ENCODE peak calls at places on chromosomes 13 and 19, in ten cellular contexts. One of them, this sample, is unnamed.

GRCh38 chr19:38861368-38861767 is 11.6 kb upstream of the HNRNPL start:
- DNase-seq in activated T-helper 1 cell treated with Interleukin-2 at 50 U/mL for 16 hours: no peak
- DNase-seq in lung microvascular endothelial cell: no peak
- DNase-seq in BE2C: no peak
- DNase-seq in left lung: no peak
- DNase-seq in Calu3: no peak
- DNase-seq in HepG2: no peak
- DNase-seq in PC-3: no peak
- DNase-seq in T-helper 17 cell: no peak
- DNase-seq in AG09309: no peak
- DNase-seq in this sample: no peak

GRCh38 chr13:22883262-22883840 is 297.4 kb upstream of the SGCG start:
- DNase-seq in activated T-helper 1 cell treated with Interleukin-2 at 50 U/mL for 16 hours: no peak
- DNase-seq in lung microvascular endothelial cell: no peak
- DNase-seq in BE2C: no peak
- DNase-seq in left lung: no peak
- DNase-seq in Calu3: no peak
- DNase-seq in HepG2: no peak
- DNase-seq in PC-3: no peak
- DNase-seq in T-helper 17 cell: no peak
- DNase-seq in AG09309: no peak
- DNase-seq in this sample: no peak

GRCh38 chr13:107778094-107778493 is 437.2 kb downstream of the LIG4 start:
- DNase-seq in activated T-helper 1 cell treated with Interleukin-2 at 50 U/mL for 16 hours: no peak
- DNase-seq in lung microvascular endothelial cell: no peak
- DNase-seq in BE2C: no peak
- DNase-seq in left lung: no peak
- DNase-seq in Calu3: no peak
- DNase-seq in HepG2: no peak
- DNase-seq in PC-3: no peak
- DNase-seq in T-helper 17 cell: no peak
- DNase-seq in AG09309: no peak
- DNase-seq in this sample: no peak

GRCh38 chr19:45179063-45179847 is 671 bp downstream of the BLOC1S3 start:
- DNase-seq in activated T-helper 1 cell treated with Interleukin-2 at 50 U/mL for 16 hours: peak; percentile 17
- DNase-seq in lung microvascular endothelial cell: peak; percentile 43
- DNase-seq in BE2C: peak; percentile 56
- DNase-seq in left lung: peak; percentile 89
- DNase-seq in Calu3: peak; percentile 66
- DNase-seq in HepG2: no peak
- DNase-seq in PC-3: peak; percentile 30
- DNase-seq in T-helper 17 cell: peak; percentile 37
- DNase-seq in AG09309: no peak
- DNase-seq in this sample: no peak

GRCh38 chr19:35755160-35755549 is 1.7 kb downstream of the HSPB6 start:
- DNase-seq in activated T-helper 1 cell treated with Interleukin-2 at 50 U/mL for 16 hours: no peak
- DNase-seq in lung microvascular endothelial cell: no peak
- DNase-seq in BE2C: no peak
- DNase-seq in left lung: no peak
- DNase-seq in Calu3: no peak
- DNase-seq in HepG2: no peak
- DNase-seq in PC-3: no peak
- DNase-seq in T-helper 17 cell: no peak
- DNase-seq in AG09309: no peak
- DNase-seq in this sample: no peak

GRCh38 chr13:29946093-29946492 is 95.7 kb upstream of the UBL3 start:
- DNase-seq in activated T-helper 1 cell treated with Interleukin-2 at 50 U/mL for 16 hours: no peak
- DNase-seq in lung microvascular endothelial cell: no peak
- DNase-seq in BE2C: no peak
- DNase-seq in left lung: no peak
- DNase-seq in Calu3: no peak
- DNase-seq in HepG2: no peak
- DNase-seq in PC-3: no peak
- DNase-seq in T-helper 17 cell: no peak
- DNase-seq in AG09309: no peak
- DNase-seq in this sample: no peak

GRCh38 chr13:29190298-29190697 is 370.2 kb downstream of the MTUS2 start:
- DNase-seq in activated T-helper 1 cell treated with Interleukin-2 at 50 U/mL for 16 hours: no peak
- DNase-seq in lung microvascular endothelial cell: no peak
- DNase-seq in BE2C: no peak
- DNase-seq in left lung: no peak
- DNase-seq in Calu3: no peak
- DNase-seq in HepG2: no peak
- DNase-seq in PC-3: no peak
- DNase-seq in T-helper 17 cell: no peak
- DNase-seq in AG09309: no peak
- DNase-seq in this sample: no peak

GRCh38 chr19:17248011-17248776 is 2.5 kb upstream of the NR2F6 start:
- DNase-seq in activated T-helper 1 cell treated with Interleukin-2 at 50 U/mL for 16 hours: no peak
- DNase-seq in lung microvascular endothelial cell: no peak
- DNase-seq in BE2C: no peak
- DNase-seq in left lung: no peak
- DNase-seq in Calu3: peak; percentile 24
- DNase-seq in HepG2: peak; percentile 83
- DNase-seq in PC-3: no peak
- DNase-seq in T-helper 17 cell: no peak
- DNase-seq in AG09309: no peak
- DNase-seq in this sample: no peak

GRCh38 chr13:111893607-111894443 is 173.1 kb upstream of the SOX1 start:
- DNase-seq in activated T-helper 1 cell treated with Interleukin-2 at 50 U/mL for 16 hours: no peak
- DNase-seq in lung microvascular endothelial cell: no peak
- DNase-seq in BE2C: no peak
- DNase-seq in left lung: no peak
- DNase-seq in Calu3: no peak
- DNase-seq in HepG2: no peak
- DNase-seq in PC-3: no peak
- DNase-seq in T-helper 17 cell: no peak
- DNase-seq in AG09309: no peak
- DNase-seq in this sample: no peak

GRCh38 chr13:44221657-44222056 is 152.0 kb upstream of the SERP2 start:
- DNase-seq in activated T-helper 1 cell treated with Interleukin-2 at 50 U/mL for 16 hours: no peak
- DNase-seq in lung microvascular endothelial cell: no peak
- DNase-seq in BE2C: no peak
- DNase-seq in left lung: no peak
- DNase-seq in Calu3: no peak
- DNase-seq in HepG2: no peak
- DNase-seq in PC-3: no peak
- DNase-seq in T-helper 17 cell: no peak
- DNase-seq in AG09309: no peak
- DNase-seq in this sample: no peak

GRCh38 chr13:99782669-99783068 is 188.9 kb downstream of the ZIC5 start:
- DNase-seq in activated T-helper 1 cell treated with Interleukin-2 at 50 U/mL for 16 hours: no peak
- DNase-seq in lung microvascular endothelial cell: no peak
- DNase-seq in BE2C: no peak
- DNase-seq in left lung: no peak
- DNase-seq in Calu3: no peak
- DNase-seq in HepG2: no peak
- DNase-seq in PC-3: no peak
- DNase-seq in T-helper 17 cell: no peak
- DNase-seq in AG09309: no peak
- DNase-seq in this sample: no peak

GRCh38 chr19:33819496-33819874 is 22.8 kb downstream of the KCTD15 start:
- DNase-seq in activated T-helper 1 cell treated with Interleukin-2 at 50 U/mL for 16 hours: no peak
- DNase-seq in lung microvascular endothelial cell: no peak
- DNase-seq in BE2C: no peak
- DNase-seq in left lung: no peak
- DNase-seq in Calu3: no peak
- DNase-seq in HepG2: no peak
- DNase-seq in PC-3: no peak
- DNase-seq in T-helper 17 cell: no peak
- DNase-seq in AG09309: no peak
- DNase-seq in this sample: no peak

GRCh38 chr19:27765397-27765796 is 1447.6 kb downstream of the UQCRFS1 start:
- DNase-seq in activated T-helper 1 cell treated with Interleukin-2 at 50 U/mL for 16 hours: no peak
- DNase-seq in lung microvascular endothelial cell: no peak
- DNase-seq in BE2C: no peak
- DNase-seq in left lung: no peak
- DNase-seq in Calu3: no peak
- DNase-seq in HepG2: no peak
- DNase-seq in PC-3: no peak
- DNase-seq in T-helper 17 cell: no peak
- DNase-seq in AG09309: no peak
- DNase-seq in this sample: no peak

GRCh38 chr19:1168877-1169791 is 4.9 kb downstream of the SBNO2 start:
- DNase-seq in activated T-helper 1 cell treated with Interleukin-2 at 50 U/mL for 16 hours: no peak
- DNase-seq in lung microvascular endothelial cell: no peak
- DNase-seq in BE2C: no peak
- DNase-seq in left lung: peak; percentile 79
- DNase-seq in Calu3: no peak
- DNase-seq in HepG2: peak; percentile 50
- DNase-seq in PC-3: peak; percentile 83
- DNase-seq in T-helper 17 cell: no peak
- DNase-seq in AG09309: no peak
- DNase-seq in this sample: peak; percentile 66

GRCh38 chr13:114140131-114140908 is 7.9 kb upstream of the RASA3 start:
- DNase-seq in activated T-helper 1 cell treated with Interleukin-2 at 50 U/mL for 16 hours: peak; percentile 30
- DNase-seq in lung microvascular endothelial cell: no peak
- DNase-seq in BE2C: no peak
- DNase-seq in left lung: peak; percentile 48
- DNase-seq in Calu3: no peak
- DNase-seq in HepG2: no peak
- DNase-seq in PC-3: no peak
- DNase-seq in T-helper 17 cell: no peak
- DNase-seq in AG09309: no peak
- DNase-seq in this sample: no peak

GRCh38 chr13:24644051-24644450 is 36.2 kb upstream of the ATP12A start:
- DNase-seq in activated T-helper 1 cell treated with Interleukin-2 at 50 U/mL for 16 hours: no peak
- DNase-seq in lung microvascular endothelial cell: no peak
- DNase-seq in BE2C: no peak
- DNase-seq in left lung: no peak
- DNase-seq in Calu3: no peak
- DNase-seq in HepG2: no peak
- DNase-seq in PC-3: peak; percentile 27
- DNase-seq in T-helper 17 cell: no peak
- DNase-seq in AG09309: no peak
- DNase-seq in this sample: no peak

GRCh38 chr19:56877069-56877715 is 36.7 kb upstream of the PEG3 start:
- DNase-seq in activated T-helper 1 cell treated with Interleukin-2 at 50 U/mL for 16 hours: no peak
- DNase-seq in lung microvascular endothelial cell: no peak
- DNase-seq in BE2C: no peak
- DNase-seq in left lung: no peak
- DNase-seq in Calu3: no peak
- DNase-seq in HepG2: no peak
- DNase-seq in PC-3: no peak
- DNase-seq in T-helper 17 cell: no peak
- DNase-seq in AG09309: no peak
- DNase-seq in this sample: no peak

GRCh38 chr13:81488021-81488420 is 1147.1 kb upstream of the SPRY2 start:
- DNase-seq in activated T-helper 1 cell treated with Interleukin-2 at 50 U/mL for 16 hours: no peak
- DNase-seq in lung microvascular endothelial cell: no peak
- DNase-seq in BE2C: no peak
- DNase-seq in left lung: no peak
- DNase-seq in Calu3: no peak
- DNase-seq in HepG2: no peak
- DNase-seq in PC-3: no peak
- DNase-seq in T-helper 17 cell: no peak
- DNase-seq in AG09309: no peak
- DNase-seq in this sample: no peak

GRCh38 chr19:50065938-50066337 is 40.1 kb downstream of the ZNF473 start:
- DNase-seq in activated T-helper 1 cell treated with Interleukin-2 at 50 U/mL for 16 hours: no peak
- DNase-seq in lung microvascular endothelial cell: no peak
- DNase-seq in BE2C: no peak
- DNase-seq in left lung: no peak
- DNase-seq in Calu3: no peak
- DNase-seq in HepG2: no peak
- DNase-seq in PC-3: no peak
- DNase-seq in T-helper 17 cell: no peak
- DNase-seq in AG09309: no peak
- DNase-seq in this sample: no peak

GRCh38 chr19:43759515-43759914 is 4.8 kb upstream of the SMG9 start:
- DNase-seq in activated T-helper 1 cell treated with Interleukin-2 at 50 U/mL for 16 hours: no peak
- DNase-seq in lung microvascular endothelial cell: peak; percentile 28
- DNase-seq in BE2C: no peak
- DNase-seq in left lung: no peak
- DNase-seq in Calu3: no peak
- DNase-seq in HepG2: peak; percentile 23
- DNase-seq in PC-3: peak; percentile 71
- DNase-seq in T-helper 17 cell: no peak
- DNase-seq in AG09309: no peak
- DNase-seq in this sample: no peak

GRCh38 chr19:5128251-5128931 is 159.5 kb downstream of the KDM4B start:
- DNase-seq in activated T-helper 1 cell treated with Interleukin-2 at 50 U/mL for 16 hours: no peak
- DNase-seq in lung microvascular endothelial cell: peak; percentile 96
- DNase-seq in BE2C: peak; percentile 74
- DNase-seq in left lung: no peak
- DNase-seq in Calu3: no peak
- DNase-seq in HepG2: no peak
- DNase-seq in PC-3: no peak
- DNase-seq in T-helper 17 cell: no peak
- DNase-seq in AG09309: no peak
- DNase-seq in this sample: no peak

GRCh38 chr13:113052206-113052605 is 53.4 kb upstream of the F7 start:
- DNase-seq in activated T-helper 1 cell treated with Interleukin-2 at 50 U/mL for 16 hours: no peak
- DNase-seq in lung microvascular endothelial cell: no peak
- DNase-seq in BE2C: no peak
- DNase-seq in left lung: peak; percentile 55
- DNase-seq in Calu3: no peak
- DNase-seq in HepG2: no peak
- DNase-seq in PC-3: no peak
- DNase-seq in T-helper 17 cell: no peak
- DNase-seq in AG09309: no peak
- DNase-seq in this sample: no peak

GRCh38 chr13:30408319-30409101 is 13.8 kb upstream of the UBE2L5 start:
- DNase-seq in activated T-helper 1 cell treated with Interleukin-2 at 50 U/mL for 16 hours: peak; percentile 82
- DNase-seq in lung microvascular endothelial cell: peak; percentile 96
- DNase-seq in BE2C: peak; percentile 97
- DNase-seq in left lung: peak; percentile 98
- DNase-seq in Calu3: peak; percentile 91
- DNase-seq in HepG2: peak; percentile 86
- DNase-seq in PC-3: peak; percentile 89
- DNase-seq in T-helper 17 cell: peak; percentile 90
- DNase-seq in AG09309: no peak
- DNase-seq in this sample: peak; percentile 93

GRCh38 chr13:42808572-42808971 is 27.2 kb downstream of the FAM216B start:
- DNase-seq in activated T-helper 1 cell treated with Interleukin-2 at 50 U/mL for 16 hours: no peak
- DNase-seq in lung microvascular endothelial cell: no peak
- DNase-seq in BE2C: no peak
- DNase-seq in left lung: no peak
- DNase-seq in Calu3: no peak
- DNase-seq in HepG2: no peak
- DNase-seq in PC-3: peak; percentile 67
- DNase-seq in T-helper 17 cell: no peak
- DNase-seq in AG09309: no peak
- DNase-seq in this sample: no peak

GRCh38 chr19:40492274-40492673 is 25.5 kb downstream of the SPTBN4 start:
- DNase-seq in activated T-helper 1 cell treated with Interleukin-2 at 50 U/mL for 16 hours: no peak
- DNase-seq in lung microvascular endothelial cell: no peak
- DNase-seq in BE2C: no peak
- DNase-seq in left lung: no peak
- DNase-seq in Calu3: no peak
- DNase-seq in HepG2: no peak
- DNase-seq in PC-3: no peak
- DNase-seq in T-helper 17 cell: no peak
- DNase-seq in AG09309: no peak
- DNase-seq in this sample: no peak

GRCh38 chr13:94761407-94761806 is 49.1 kb upstream of the SOX21 start:
- DNase-seq in activated T-helper 1 cell treated with Interleukin-2 at 50 U/mL for 16 hours: no peak
- DNase-seq in lung microvascular endothelial cell: no peak
- DNase-seq in BE2C: no peak
- DNase-seq in left lung: no peak
- DNase-seq in Calu3: no peak
- DNase-seq in HepG2: no peak
- DNase-seq in PC-3: no peak
- DNase-seq in T-helper 17 cell: no peak
- DNase-seq in AG09309: no peak
- DNase-seq in this sample: no peak

GRCh38 chr19:5078179-5078578 is 109.3 kb downstream of the KDM4B start:
- DNase-seq in activated T-helper 1 cell treated with Interleukin-2 at 50 U/mL for 16 hours: no peak
- DNase-seq in lung microvascular endothelial cell: peak; percentile 22
- DNase-seq in BE2C: no peak
- DNase-seq in left lung: no peak
- DNase-seq in Calu3: no peak
- DNase-seq in HepG2: no peak
- DNase-seq in PC-3: no peak
- DNase-seq in T-helper 17 cell: no peak
- DNase-seq in AG09309: no peak
- DNase-seq in this sample: no peak

GRCh38 chr13:30577381-30577780 is 40.3 kb upstream of the USPL1 start:
- DNase-seq in activated T-helper 1 cell treated with Interleukin-2 at 50 U/mL for 16 hours: peak; percentile 18
- DNase-seq in lung microvascular endothelial cell: no peak
- DNase-seq in BE2C: no peak
- DNase-seq in left lung: no peak
- DNase-seq in Calu3: no peak
- DNase-seq in HepG2: peak; percentile 13
- DNase-seq in PC-3: peak; percentile 90
- DNase-seq in T-helper 17 cell: no peak
- DNase-seq in AG09309: peak; percentile 81
- DNase-seq in this sample: peak; percentile 73